ENCODE peak calls at places on chromosomes 2 and 18, in six cellular contexts. One of them, this sample, is unnamed.

GRCh38 chr2:10327896-10328666 is 25.4 kb downstream of the HPCAL1 start:
- DNase-seq in transverse colon: peak; percentile 52
- DNase-seq in B cell: no peak
- DNase-seq in cardiac fibroblast: no peak
- DNase-seq in fibroblast of villous mesenchyme: no peak
- DNase-seq in cardiac muscle cell: no peak
- DNase-seq in this sample: no peak

GRCh38 chr2:152468832-152469692 is 134.1 kb downstream of the FMNL2 start:
- DNase-seq in transverse colon: peak; percentile 16
- DNase-seq in B cell: no peak
- DNase-seq in cardiac fibroblast: peak; percentile 77
- DNase-seq in fibroblast of villous mesenchyme: peak; percentile 50
- DNase-seq in cardiac muscle cell: peak; percentile 59
- DNase-seq in this sample: no peak

GRCh38 chr2:46812381-46813024 is 103.1 kb downstream of the MCFD2 start:
- DNase-seq in transverse colon: no peak
- DNase-seq in B cell: no peak
- DNase-seq in cardiac fibroblast: peak; percentile 80
- DNase-seq in fibroblast of villous mesenchyme: peak; percentile 87
- DNase-seq in cardiac muscle cell: peak; percentile 98
- DNase-seq in this sample: no peak

GRCh38 chr2:160375802-160376469 is 117.7 kb downstream of the RBMS1 start:
- DNase-seq in transverse colon: no peak
- DNase-seq in B cell: peak; percentile 25
- DNase-seq in cardiac fibroblast: peak; percentile 87
- DNase-seq in fibroblast of villous mesenchyme: peak; percentile 97
- DNase-seq in cardiac muscle cell: peak; percentile 82
- DNase-seq in this sample: no peak

GRCh38 chr2:44215827-44216226 is 47.2 kb downstream of the PPM1B start:
- DNase-seq in transverse colon: no peak
- DNase-seq in B cell: no peak
- DNase-seq in cardiac fibroblast: no peak
- DNase-seq in fibroblast of villous mesenchyme: no peak
- DNase-seq in cardiac muscle cell: no peak
- DNase-seq in this sample: no peak

GRCh38 chr2:30421551-30422436 is 25.3 kb upstream of the LCLAT1 start:
- DNase-seq in transverse colon: no peak
- DNase-seq in B cell: no peak
- DNase-seq in cardiac fibroblast: peak; percentile 93
- DNase-seq in fibroblast of villous mesenchyme: peak; percentile 79
- DNase-seq in cardiac muscle cell: peak; percentile 82
- DNase-seq in this sample: peak; percentile 32

GRCh38 chr2:101571951-101572350 is 97.0 kb upstream of the RFX8 start:
- DNase-seq in transverse colon: no peak
- DNase-seq in B cell: no peak
- DNase-seq in cardiac fibroblast: no peak
- DNase-seq in fibroblast of villous mesenchyme: no peak
- DNase-seq in cardiac muscle cell: no peak
- DNase-seq in this sample: no peak

GRCh38 chr2:232028631-232029030 is 67.1 kb downstream of the DIS3L2 start:
- DNase-seq in transverse colon: no peak
- DNase-seq in B cell: no peak
- DNase-seq in cardiac fibroblast: peak; percentile 66
- DNase-seq in fibroblast of villous mesenchyme: peak; percentile 55
- DNase-seq in cardiac muscle cell: peak; percentile 61
- DNase-seq in this sample: no peak

GRCh38 chr18:70169747-70170146 is 35.7 kb downstream of the RTTN start:
- DNase-seq in transverse colon: no peak
- DNase-seq in B cell: no peak
- DNase-seq in cardiac fibroblast: no peak
- DNase-seq in fibroblast of villous mesenchyme: no peak
- DNase-seq in cardiac muscle cell: no peak
- DNase-seq in this sample: no peak

GRCh38 chr18:70176537-70176936 is 28.9 kb downstream of the RTTN start:
- DNase-seq in transverse colon: no peak
- DNase-seq in B cell: no peak
- DNase-seq in cardiac fibroblast: no peak
- DNase-seq in fibroblast of villous mesenchyme: no peak
- DNase-seq in cardiac muscle cell: no peak
- DNase-seq in this sample: no peak

GRCh38 chr18:70175216-70175615 is 30.3 kb downstream of the RTTN start:
- DNase-seq in transverse colon: no peak
- DNase-seq in B cell: no peak
- DNase-seq in cardiac fibroblast: no peak
- DNase-seq in fibroblast of villous mesenchyme: no peak
- DNase-seq in cardiac muscle cell: no peak
- DNase-seq in this sample: no peak

GRCh38 chr18:70166668-70167067 is 38.8 kb downstream of the RTTN start:
- DNase-seq in transverse colon: no peak
- DNase-seq in B cell: no peak
- DNase-seq in cardiac fibroblast: no peak
- DNase-seq in fibroblast of villous mesenchyme: no peak
- DNase-seq in cardiac muscle cell: no peak
- DNase-seq in this sample: no peak

GRCh38 chr18:70172225-70172624 is 33.3 kb downstream of the RTTN start:
- DNase-seq in transverse colon: no peak
- DNase-seq in B cell: no peak
- DNase-seq in cardiac fibroblast: peak; percentile 55
- DNase-seq in fibroblast of villous mesenchyme: peak; percentile 49
- DNase-seq in cardiac muscle cell: peak; percentile 55
- DNase-seq in this sample: no peak
- TF ChIP-seq CTCF in transverse colon: no peak
- TF ChIP-seq CTCF in B cell: no peak
- TF ChIP-seq CTCF in cardiac fibroblast: peak; percentile 38
- TF ChIP-seq CTCF in fibroblast of villous mesenchyme: peak; percentile 58
- TF ChIP-seq CTCF in cardiac muscle cell: peak; percentile 51
- TF ChIP-seq CTCF in this sample: no peak

GRCh38 chr2:190342601-190343000 is 788 bp upstream of the INPP1 start:
- DNase-seq in transverse colon: no peak
- DNase-seq in B cell: no peak
- DNase-seq in cardiac fibroblast: no peak
- DNase-seq in fibroblast of villous mesenchyme: no peak
- DNase-seq in cardiac muscle cell: no peak
- DNase-seq in this sample: no peak

GRCh38 chr2:190340369-190340768 is 3.0 kb upstream of the INPP1 start:
- DNase-seq in transverse colon: no peak
- DNase-seq in B cell: no peak
- DNase-seq in cardiac fibroblast: peak; percentile 52
- DNase-seq in fibroblast of villous mesenchyme: no peak
- DNase-seq in cardiac muscle cell: no peak
- DNase-seq in this sample: no peak

GRCh38 chr2:190343500-190344274 is at the start of gene INPP1:
- DNase-seq in transverse colon: peak; percentile 74
- DNase-seq in B cell: peak; percentile 54
- DNase-seq in cardiac fibroblast: peak; percentile 66
- DNase-seq in fibroblast of villous mesenchyme: peak; percentile 72
- DNase-seq in cardiac muscle cell: peak; percentile 72
- DNase-seq in this sample: peak; percentile 78

GRCh38 chr2:190343170-190343499 is 254 bp upstream of the INPP1 start:
- DNase-seq in transverse colon: no peak
- DNase-seq in B cell: no peak
- DNase-seq in cardiac fibroblast: no peak
- DNase-seq in fibroblast of villous mesenchyme: no peak
- DNase-seq in cardiac muscle cell: no peak
- DNase-seq in this sample: no peak

DNA sequence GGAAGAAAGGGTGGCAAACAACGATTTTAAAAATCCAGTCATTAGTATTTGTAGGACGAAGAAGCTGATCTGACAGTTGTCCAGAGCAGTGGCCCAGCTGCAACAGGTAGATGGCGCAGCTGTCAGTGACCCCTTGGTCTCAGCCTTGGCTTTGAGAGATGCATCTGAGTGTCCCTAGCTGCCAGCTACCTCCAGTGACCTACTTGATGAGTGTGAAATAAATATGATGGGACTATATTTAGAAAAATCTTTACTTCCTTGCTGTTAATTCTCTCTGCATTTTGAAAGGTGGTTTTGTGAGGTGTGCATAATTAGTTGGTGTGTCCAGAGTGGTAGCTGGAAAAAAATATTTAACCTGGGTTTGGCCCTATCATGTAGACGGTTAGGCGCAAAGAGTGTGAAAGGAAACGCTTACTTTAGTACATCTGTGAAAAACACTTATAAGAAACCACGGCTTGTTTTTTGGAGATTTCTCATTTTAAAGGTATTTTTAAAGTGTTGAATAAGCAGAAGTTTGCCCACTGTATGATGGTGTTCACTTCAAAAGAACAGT is 962 bp downstream of the INPP1 start:
- DNase-seq in transverse colon: peak; percentile 62
- DNase-seq in B cell: peak; percentile 2
- DNase-seq in cardiac fibroblast: peak; percentile 33
- DNase-seq in fibroblast of villous mesenchyme: no peak
- DNase-seq in cardiac muscle cell: no peak
- DNase-seq in this sample: no peak
- TF ChIP-seq CTCF in transverse colon: peak; percentile 29
- TF ChIP-seq CTCF in B cell: no peak
- TF ChIP-seq CTCF in cardiac fibroblast: peak; percentile 34
- TF ChIP-seq CTCF in fibroblast of villous mesenchyme: peak; percentile 29
- TF ChIP-seq CTCF in cardiac muscle cell: peak; percentile 29
- TF ChIP-seq CTCF in this sample: no peak

GRCh38 chr2:65071499-65072180 is 15.4 kb downstream of the CEP68 start:
- DNase-seq in transverse colon: no peak
- DNase-seq in B cell: no peak
- DNase-seq in cardiac fibroblast: peak; percentile 28
- DNase-seq in fibroblast of villous mesenchyme: peak; percentile 18
- DNase-seq in cardiac muscle cell: peak; percentile 32
- DNase-seq in this sample: peak; percentile 55
- TF ChIP-seq CTCF in transverse colon: no peak
- TF ChIP-seq CTCF in B cell: no peak
- TF ChIP-seq CTCF in cardiac fibroblast: peak; percentile 57
- TF ChIP-seq CTCF in fibroblast of villous mesenchyme: peak; percentile 50
- TF ChIP-seq CTCF in cardiac muscle cell: peak; percentile 40
- TF ChIP-seq CTCF in this sample: no peak

DNA sequence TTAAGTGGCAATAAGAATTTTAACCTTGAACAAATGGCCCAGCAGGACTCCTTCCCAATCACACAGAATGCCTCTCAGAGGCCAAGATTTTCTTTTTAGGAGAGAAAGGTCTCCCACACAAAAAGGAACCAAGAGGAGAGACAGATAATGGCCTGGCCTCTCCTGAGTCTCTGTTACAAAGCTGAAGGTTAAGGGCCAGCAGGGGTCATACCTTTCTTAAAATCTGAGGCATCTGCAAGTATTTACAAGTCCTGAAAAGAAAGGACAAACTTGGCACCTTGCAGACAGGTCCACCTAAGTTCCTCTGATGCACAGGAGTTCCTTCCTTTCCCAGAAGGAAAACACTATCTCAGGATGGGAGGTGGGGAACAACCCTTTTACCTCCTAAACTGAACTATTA is 142.3 kb downstream of the TMEM163 start:
- DNase-seq in transverse colon: no peak
- DNase-seq in B cell: no peak
- DNase-seq in cardiac fibroblast: no peak
- DNase-seq in fibroblast of villous mesenchyme: no peak
- DNase-seq in cardiac muscle cell: no peak
- DNase-seq in this sample: no peak
- TF ChIP-seq CTCF in transverse colon: no peak
- TF ChIP-seq CTCF in B cell: no peak
- TF ChIP-seq CTCF in cardiac fibroblast: no peak
- TF ChIP-seq CTCF in fibroblast of villous mesenchyme: no peak
- TF ChIP-seq CTCF in cardiac muscle cell: no peak
- TF ChIP-seq CTCF in this sample: no peak

DNA sequence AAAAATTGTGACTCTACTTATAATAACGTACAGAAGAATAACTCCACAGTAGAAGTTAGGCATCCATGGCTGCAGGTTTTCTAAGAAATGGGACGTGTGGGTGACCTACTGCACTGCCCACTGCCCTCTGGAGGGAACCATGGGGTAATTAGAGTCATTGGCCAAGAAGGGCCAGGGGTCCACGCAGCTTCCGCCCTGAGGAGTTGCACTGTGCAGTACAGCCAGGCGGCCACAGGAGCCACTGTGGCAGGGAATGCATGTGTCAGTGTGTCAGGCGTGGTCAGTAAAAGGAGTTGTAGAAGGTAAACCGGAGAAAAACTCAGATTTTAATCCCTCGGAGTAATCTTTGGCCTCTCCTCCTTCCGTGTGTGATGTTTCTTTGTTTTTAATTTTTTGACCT is 24.8 kb downstream of the NCK2 start:
- DNase-seq in transverse colon: no peak
- DNase-seq in B cell: no peak
- DNase-seq in cardiac fibroblast: peak; percentile 46
- DNase-seq in fibroblast of villous mesenchyme: no peak
- DNase-seq in cardiac muscle cell: no peak
- DNase-seq in this sample: peak; percentile 58
- TF ChIP-seq CTCF in transverse colon: no peak
- TF ChIP-seq CTCF in B cell: no peak
- TF ChIP-seq CTCF in cardiac fibroblast: peak; percentile 46
- TF ChIP-seq CTCF in fibroblast of villous mesenchyme: peak; percentile 28
- TF ChIP-seq CTCF in cardiac muscle cell: peak; percentile 20
- TF ChIP-seq CTCF in this sample: peak; percentile 51

GRCh38 chr2:157055660-157056199 is 201.8 kb upstream of the GALNT5 start:
- DNase-seq in transverse colon: no peak
- DNase-seq in B cell: no peak
- DNase-seq in cardiac fibroblast: peak; percentile 82
- DNase-seq in fibroblast of villous mesenchyme: peak; percentile 47
- DNase-seq in cardiac muscle cell: peak; percentile 66
- DNase-seq in this sample: no peak
- TF ChIP-seq CTCF in transverse colon: peak; percentile 46
- TF ChIP-seq CTCF in B cell: peak; percentile 43
- TF ChIP-seq CTCF in cardiac fibroblast: peak; percentile 65
- TF ChIP-seq CTCF in fibroblast of villous mesenchyme: peak; percentile 38
- TF ChIP-seq CTCF in cardiac muscle cell: peak; percentile 62
- TF ChIP-seq CTCF in this sample: peak; percentile 56

DNA sequence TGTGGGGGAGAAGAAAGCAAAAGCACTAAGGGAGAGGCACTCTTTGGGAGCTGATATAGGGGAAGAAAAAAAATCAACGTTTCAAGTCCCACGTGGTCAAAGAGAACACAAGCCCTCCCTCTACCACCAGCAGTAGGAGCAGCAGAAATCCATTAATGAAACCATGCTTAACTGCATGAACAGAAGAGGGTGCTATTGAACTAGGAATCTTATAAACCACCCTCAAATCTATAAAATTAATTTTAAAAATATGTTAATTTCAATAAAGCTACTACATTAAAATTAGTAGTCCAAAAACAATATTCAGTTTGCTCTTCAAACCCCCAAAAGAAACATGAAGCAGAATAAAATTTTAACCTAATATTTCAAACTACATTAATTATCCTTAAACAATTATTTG is 147.8 kb downstream of the TMEM18 start:
- DNase-seq in transverse colon: no peak
- DNase-seq in B cell: peak; percentile 35
- DNase-seq in cardiac fibroblast: peak; percentile 33
- DNase-seq in fibroblast of villous mesenchyme: peak; percentile 12
- DNase-seq in cardiac muscle cell: peak; percentile 9
- DNase-seq in this sample: no peak
- TF ChIP-seq CTCF in transverse colon: no peak
- TF ChIP-seq CTCF in B cell: peak; percentile 73
- TF ChIP-seq CTCF in cardiac fibroblast: no peak
- TF ChIP-seq CTCF in fibroblast of villous mesenchyme: peak; percentile 20
- TF ChIP-seq CTCF in cardiac muscle cell: no peak
- TF ChIP-seq CTCF in this sample: peak; percentile 44

GRCh38 chr2:25165992-25166618 is 2.3 kb downstream of the POMC start:
- DNase-seq in transverse colon: peak; percentile 68
- DNase-seq in B cell: peak; percentile 88
- DNase-seq in cardiac fibroblast: no peak
- DNase-seq in fibroblast of villous mesenchyme: no peak
- DNase-seq in cardiac muscle cell: peak; percentile 5
- DNase-seq in this sample: no peak
- TF ChIP-seq CTCF in transverse colon: peak; percentile 16
- TF ChIP-seq CTCF in B cell: peak; percentile 67
- TF ChIP-seq CTCF in cardiac fibroblast: no peak
- TF ChIP-seq CTCF in fibroblast of villous mesenchyme: no peak
- TF ChIP-seq CTCF in cardiac muscle cell: no peak
- TF ChIP-seq CTCF in this sample: no peak